ENCODE peak calls at places on chromosomes 7 and 10, in seven cellular contexts. D is IMR-90, H is neuronal stem cell, B is mesendoderm, N is trophoblast cell, C is mesenchymal stem cell, L is H1. I is an unnamed sample.

GRCh38 chr10:79445217-79445707 is at the start of gene ZCCHC24:
- DNase-seq in B (peak), N (peak), H (no peak), D (no peak), L (no peak), C (peak), I (peak)

GRCh38 chr10:104307576-104308438 is 30.5 kb downstream of the ITPRIP start:
- DNase-seq in C (no peak), L (no peak), B (no peak), N (no peak), D (no peak), H (no peak), I (no peak)

GRCh38 chr7:108000875-108001758 is 1.8 kb downstream of the LAMB1 start:
- DNase-seq in N (peak), B (peak), C (peak), D (peak), L (peak), H (peak), I (peak)

GRCh38 chr10:26437637-26438461 is at the start of gene APBB1IP:
- DNase-seq in C (no peak), B (peak), L (peak), N (peak), H (no peak), D (no peak), I (peak)

GRCh38 chr7:100071018-100071723 is 10.4 kb downstream of the ZNF3 start:
- DNase-seq in B (peak), L (no peak), H (no peak), D (no peak), N (peak), C (no peak), I (no peak)

GRCh38 chr7:47451851-47452205 is 130.1 kb downstream of the TNS3 start:
- DNase-seq in D (peak), C (peak), H (no peak), L (no peak), N (no peak), B (no peak), I (no peak)

GRCh38 chr7:106064836-106065559 is 47.1 kb downstream of the SYPL1 start:
- DNase-seq in B (peak), L (no peak), H (no peak), D (peak), C (peak), N (peak), I (peak)

GRCh38 chr10:10315989-10316388 is 701.7 kb upstream of the CELF2 start:
- DNase-seq in D (no peak), N (no peak), H (no peak), C (no peak), L (no peak), B (no peak), I (no peak)

GRCh38 chr7:2601065-2601464 is 30.7 kb upstream of the TTYH3 start:
- DNase-seq in N (no peak), C (no peak), L (peak), H (no peak), D (no peak), B (peak), I (no peak)

GRCh38 chr7:150665882-150666281 is 19.6 kb upstream of the GIMAP2 start:
- DNase-seq in H (no peak), N (no peak), C (no peak), B (no peak), D (no peak), L (no peak), I (no peak)

GRCh38 chr10:30765611-30766010 is 136.1 kb upstream of the LYZL2 start:
- DNase-seq in D (no peak), B (no peak), C (no peak), H (no peak), N (no peak), L (no peak), I (no peak)

GRCh38 chr7:74293577-74293908 is 4.3 kb downstream of the CLIP2 start:
- DNase-seq in L (no peak), B (no peak), N (no peak), H (no peak), D (no peak), C (no peak), I (no peak)
- H2AK5ac ChIP-seq in L (peak), B (no peak), N (no peak), H (peak), D (peak), C (no peak), I (no peak)

DNA sequence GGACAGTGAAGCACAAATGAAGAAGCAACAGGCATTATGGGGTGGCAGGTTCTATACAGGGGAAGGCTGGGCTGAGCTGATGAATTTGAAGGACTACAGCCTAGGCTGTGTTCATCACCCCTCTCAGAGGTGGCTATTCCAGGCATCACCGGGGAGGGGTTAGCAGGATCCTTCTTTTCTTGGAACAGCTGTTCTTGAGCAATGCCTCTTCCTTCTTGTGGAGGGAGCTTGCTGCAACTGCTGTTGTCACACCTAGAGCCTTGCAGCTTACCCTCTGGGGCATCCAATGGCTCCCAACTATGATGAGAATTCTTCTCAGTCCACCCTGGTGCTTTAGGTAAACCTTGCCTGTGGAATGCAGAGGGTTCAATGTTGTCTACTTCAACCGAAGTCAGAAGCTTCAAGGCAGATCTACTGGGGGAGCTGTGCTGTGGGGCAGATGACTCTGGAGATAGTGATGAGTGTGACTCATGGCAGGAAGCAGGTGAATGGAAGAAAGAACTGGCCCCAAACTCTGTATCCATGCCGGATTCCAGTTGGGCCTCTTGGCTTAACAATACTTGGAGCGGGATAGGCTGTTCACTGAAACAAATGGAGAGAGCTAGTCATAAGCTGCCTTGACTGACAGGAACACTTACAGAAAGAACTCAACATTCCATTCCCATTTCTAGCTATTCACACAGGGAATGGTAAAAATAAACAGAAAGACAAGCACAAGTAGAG is 21.5 kb upstream of the PPP3CB start:
- DNase-seq in H (no peak), C (peak), L (no peak), D (peak), N (peak), B (peak), I (no peak)
- H2AK5ac ChIP-seq in H (no peak), C (no peak), L (no peak), D (peak), N (no peak), B (no peak), I (no peak)

GRCh38 chr7:135994466-135995205 is 17.5 kb upstream of the MTPN start:
- DNase-seq in C (peak), B (no peak), N (no peak), H (no peak), L (no peak), D (peak), I (no peak)

GRCh38 chr7:135990258-135990657 is 13.1 kb upstream of the MTPN start:
- DNase-seq in N (no peak), L (no peak), H (no peak), B (no peak), D (no peak), C (no peak), I (no peak)

GRCh38 chr7:135993950-135994349 is 16.8 kb upstream of the MTPN start:
- DNase-seq in L (no peak), B (no peak), N (no peak), H (no peak), D (no peak), C (no peak), I (no peak)

GRCh38 chr7:135991322-135991721 is 14.2 kb upstream of the MTPN start:
- DNase-seq in N (no peak), D (no peak), L (no peak), C (no peak), B (no peak), H (no peak), I (no peak)

DNA sequence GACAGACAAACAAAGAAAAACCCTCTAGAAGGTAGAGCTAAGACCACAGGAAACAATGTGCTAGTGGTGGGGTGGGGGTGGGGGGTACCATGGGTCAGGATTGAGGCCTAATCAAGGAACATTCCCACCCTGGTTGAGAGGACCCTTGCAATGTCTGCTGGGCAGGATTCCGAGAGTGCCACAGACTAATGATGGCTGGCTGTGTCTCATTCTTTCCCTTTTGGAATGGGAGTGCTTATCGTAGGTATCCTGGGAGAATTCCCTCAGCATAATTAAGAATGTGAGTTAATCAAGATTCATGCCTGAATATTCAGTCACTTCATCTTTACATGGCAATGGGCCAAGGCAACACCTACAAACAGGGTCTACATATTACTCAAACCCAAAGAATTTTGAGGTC is 14.7 kb upstream of the MTPN start:
- DNase-seq in H (no peak), D (no peak), B (no peak), C (no peak), L (no peak), N (peak), I (no peak)
- H2AK5ac ChIP-seq in H (no peak), D (no peak), B (no peak), C (no peak), L (no peak), N (no peak), I (no peak)

GRCh38 chr10:117168729-117169128 is 28.6 kb upstream of the KCNK18 start:
- DNase-seq in H (no peak), B (no peak), D (no peak), C (no peak), N (no peak), L (peak), I (peak)
- H2AK5ac ChIP-seq in H (no peak), B (no peak), D (no peak), C (no peak), N (no peak), L (no peak), I (no peak)

GRCh38 chr10:42877496-42878030 is 95.0 kb downstream of the BMS1 start:
- DNase-seq in B (no peak), L (no peak), C (no peak), D (no peak), H (no peak), N (no peak), I (no peak)
- H2AK5ac ChIP-seq in B (no peak), L (no peak), C (no peak), D (no peak), H (peak), N (no peak), I (no peak)

DNA sequence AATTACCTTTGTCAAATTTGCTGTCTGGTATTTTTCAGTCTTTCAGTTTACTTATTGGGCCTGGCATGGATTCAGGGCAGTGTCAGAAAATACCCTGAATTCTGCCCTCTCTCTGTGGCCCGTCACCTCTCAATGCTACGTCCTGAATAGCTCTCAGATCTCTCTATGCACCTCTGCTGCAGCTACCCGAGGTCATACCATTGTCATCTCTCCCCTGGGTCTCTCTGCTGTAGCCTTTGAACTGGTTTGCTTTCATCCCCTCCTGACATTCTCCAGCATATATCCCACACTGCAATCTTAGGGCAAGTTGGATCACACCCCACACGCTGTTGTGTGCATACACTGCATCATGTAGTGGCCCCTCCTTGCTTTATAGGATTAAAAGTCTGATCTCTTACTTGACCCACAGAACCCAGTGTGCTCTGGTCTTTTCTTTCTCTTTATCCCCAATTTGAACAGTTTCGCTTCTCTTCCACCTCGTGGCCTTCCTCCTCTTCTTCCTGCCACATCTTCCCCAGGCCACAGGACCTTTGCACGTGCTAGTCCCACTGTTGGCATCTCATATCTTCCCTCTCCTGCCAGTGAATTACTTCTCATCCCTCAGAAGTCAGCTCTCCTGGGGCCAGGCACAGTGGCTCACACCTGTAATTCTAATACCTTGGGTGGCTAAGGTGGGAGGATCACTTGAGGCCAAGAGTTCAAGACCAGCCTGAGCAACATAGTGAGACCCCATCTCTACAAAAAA is 372.9 kb downstream of the GALNT17 start:
- DNase-seq in C (no peak), B (peak), L (no peak), D (no peak), H (no peak), N (no peak), I (peak)
- H2AK5ac ChIP-seq in C (no peak), B (no peak), L (no peak), D (no peak), H (no peak), N (no peak), I (no peak)

GRCh38 chr10:6713716-6714115 is 133.6 kb upstream of the PRKCQ start:
- DNase-seq in H (no peak), B (peak), D (peak), C (no peak), N (no peak), L (no peak), I (no peak)

GRCh38 chr10:6711286-6711817 is 131.3 kb upstream of the PRKCQ start:
- DNase-seq in B (no peak), C (no peak), N (no peak), H (no peak), D (no peak), L (no peak), I (no peak)

GRCh38 chr10:6713120-6713519 is 133.0 kb upstream of the PRKCQ start:
- DNase-seq in D (no peak), C (no peak), N (no peak), L (no peak), B (no peak), H (no peak), I (no peak)

GRCh38 chr10:6721480-6721879 is 141.4 kb upstream of the PRKCQ start:
- DNase-seq in B (peak), D (peak), L (no peak), C (peak), N (no peak), H (no peak), I (no peak)

GRCh38 chr10:6716521-6716920 is 136.4 kb upstream of the PRKCQ start:
- DNase-seq in D (peak), L (no peak), H (no peak), N (no peak), B (no peak), C (peak), I (no peak)
- H2AK5ac ChIP-seq in D (no peak), L (no peak), H (no peak), N (no peak), B (no peak), C (no peak), I (no peak)

GRCh38 chr10:69640196-69640980 is 10.3 kb downstream of the FAM241B start:
- DNase-seq in N (peak), C (no peak), D (no peak), L (no peak), H (no peak), B (no peak), I (no peak)
- H2AK5ac ChIP-seq in N (no peak), C (no peak), D (no peak), L (no peak), H (peak), B (no peak), I (no peak)

GRCh38 chr7:110486549-110486948 is 604.4 kb upstream of the LRRN3 start:
- DNase-seq in D (no peak), B (no peak), N (no peak), H (no peak), L (no peak), C (no peak), I (no peak)

GRCh38 chr7:110480964-110481363 is 610.0 kb upstream of the LRRN3 start:
- DNase-seq in B (no peak), C (no peak), D (no peak), L (no peak), H (no peak), N (no peak), I (no peak)

GRCh38 chr7:110484316-110484715 is 606.6 kb upstream of the LRRN3 start:
- DNase-seq in D (no peak), L (no peak), C (no peak), B (no peak), N (no peak), H (no peak), I (no peak)

GRCh38 chr7:110483553-110483952 is 607.4 kb upstream of the LRRN3 start:
- DNase-seq in B (no peak), D (no peak), N (no peak), C (no peak), L (no peak), H (no peak), I (no peak)
- H2AK5ac ChIP-seq in B (no peak), D (no peak), N (no peak), C (no peak), L (no peak), H (no peak), I (no peak)

I was measured in H9.